ENCODE peak calls at places on chromosomes 7 and 10, in six cellular contexts. W is activated CD8-positive, alpha-beta memory T cell treated with anti-CD3 and anti-CD28 coated beads for 24 hours; O is cerebellum; U is fibroblast of the aortic adventitia; A is RKO; G is foreskin fibroblast. B is an unnamed sample.
A peak's percentile ranks its signal among the peaks of the same experiment; 100 is the strongest.

GRCh38 chr10:103764296-103765088 is 90.9 kb downstream of the SH3PXD2A start:
- DNase-seq in U (no peak), A (no peak), O (no peak), W (no peak), G (no peak), B (no peak)

GRCh38 chr7:135831451-135832220 is 83.0 kb upstream of the FAM180A start:
- DNase-seq in A (no peak), O (no peak), U (no peak), W (no peak), G (no peak), B (no peak)

GRCh38 chr10:80153460-80153859 is 20.9 kb downstream of the PLAC9 start:
- DNase-seq in O (no peak), G (no peak), A (no peak), U (no peak), W (no peak), B (no peak)

GRCh38 chr7:98562336-98563182 is 54.5 kb upstream of the NPTX2 start:
- DNase-seq in A (no peak), O (no peak), W (no peak), G (peak; percentile 67), U (no peak), B (no peak)

GRCh38 chr10:74750848-74751274 is 75.5 kb upstream of the KAT6B start:
- DNase-seq in A (no peak), U (no peak), O (no peak), W (peak; percentile 66), G (no peak), B (no peak)

GRCh38 chr7:84009051-84009450 is 185.5 kb downstream of the SEMA3A start:
- DNase-seq in G (peak; percentile 14), U (peak; percentile 26), W (no peak), A (peak; percentile 71), O (no peak), B (no peak)

GRCh38 chr10:118721005-118721876 is 33.5 kb downstream of the CACUL1 start:
- DNase-seq in U (peak; percentile 79), O (peak; percentile 34), W (peak; percentile 72), A (peak; percentile 60), G (peak; percentile 33), B (peak; percentile 52)

GRCh38 chr7:128941323-128941890 is 3.7 kb downstream of the IRF5 start:
- DNase-seq in U (no peak), W (peak; percentile 52), A (no peak), O (no peak), G (no peak), B (no peak)

GRCh38 chr7:36509962-36510361 is 120.3 kb downstream of the ANLN start:
- DNase-seq in A (no peak), G (no peak), U (no peak), W (no peak), O (no peak), B (no peak)

GRCh38 chr7:112205348-112206237 is 606 bp downstream of the DOCK4 start:
- DNase-seq in A (peak; percentile 72), W (peak; percentile 76), U (peak; percentile 76), G (peak; percentile 75), O (peak; percentile 59), B (peak; percentile 60)

GRCh38 chr10:90885176-90885575 is 13.4 kb downstream of the RPP30 start:
- DNase-seq in U (peak; percentile 78), O (no peak), G (peak; percentile 62), W (no peak), A (no peak), B (no peak)

GRCh38 chr10:76033457-76034196 is 602.2 kb downstream of the LRMDA start:
- DNase-seq in G (peak; percentile 31), A (no peak), U (peak; percentile 43), W (no peak), O (no peak), B (no peak)

GRCh38 chr7:100607111-100607510 is 4.9 kb downstream of the PCOLCE start:
- DNase-seq in G (no peak), U (peak; percentile 29), O (no peak), A (peak; percentile 91), W (no peak), B (no peak)

GRCh38 chr7:29141981-29142380 is 4.4 kb downstream of the CPVL start:
- DNase-seq in W (no peak), G (no peak), U (no peak), A (no peak), O (no peak), B (no peak)

GRCh38 chr7:2934984-2935740 is 91.1 kb upstream of the GNA12 start:
- DNase-seq in G (no peak), O (no peak), A (no peak), W (no peak), U (no peak), B (no peak)

GRCh38 chr7:86643478-86644281 is at the start of gene GRM3:
- DNase-seq in O (peak; percentile 48), U (no peak), G (no peak), A (no peak), W (no peak), B (peak; percentile 89)

GRCh38 chr7:131895541-131896173 is 339.2 kb upstream of the PODXL start:
- DNase-seq in U (peak; percentile 98), W (no peak), O (no peak), G (peak; percentile 42), A (peak; percentile 66), B (no peak)

GRCh38 chr7:86667732-86668131 is 24.0 kb downstream of the GRM3 start:
- DNase-seq in U (no peak), W (no peak), O (no peak), G (no peak), A (peak; percentile 25), B (no peak)

GRCh38 chr10:98556061-98556460 is 109.3 kb upstream of the HPS1 start:
- DNase-seq in G (no peak), U (no peak), O (no peak), A (no peak), W (no peak), B (no peak)

GRCh38 chr7:75967573-75967997 is 26.8 kb downstream of the TMEM120A start:
- DNase-seq in U (no peak), O (no peak), G (no peak), W (no peak), A (no peak), B (no peak)

GRCh38 chr10:103645141-103646054 is 151.9 kb downstream of the NEURL1 start:
- DNase-seq in A (no peak), G (peak; percentile 99), O (no peak), U (peak; percentile 93), W (no peak), B (no peak)

GRCh38 chr10:114648368-114648767 is 9.7 kb downstream of the ABLIM1 start:
- DNase-seq in W (no peak), U (peak; percentile 87), O (no peak), G (peak; percentile 71), A (no peak), B (no peak)

GRCh38 chr10:3872700-3873099 is 87.7 kb upstream of the KLF6 start:
- DNase-seq in A (no peak), U (no peak), G (no peak), W (no peak), O (no peak), B (no peak)

GRCh38 chr7:117296066-117296465 is 26.8 kb downstream of the WNT2 start:
- DNase-seq in O (no peak), G (no peak), A (no peak), U (no peak), W (no peak), B (no peak)

GRCh38 chr7:140316165-140316661 is 82.1 kb downstream of the SLC37A3 start:
- DNase-seq in G (peak; percentile 65), O (peak; percentile 16), W (no peak), A (peak; percentile 43), U (peak; percentile 85), B (peak; percentile 41)

GRCh38 chr10:132141526-132142395 is 45.0 kb upstream of the DPYSL4 start:
- DNase-seq in U (no peak), O (no peak), A (no peak), G (no peak), W (no peak), B (no peak)

GRCh38 chr10:119281581-119282071 is 74.3 kb downstream of the GRK5 start:
- DNase-seq in U (peak; percentile 48), A (no peak), G (peak; percentile 24), O (peak; percentile 79), W (no peak), B (no peak)

GRCh38 chr7:17682586-17682985 is 257.7 kb downstream of the SNX13 start:
- DNase-seq in U (no peak), G (no peak), W (no peak), O (no peak), A (peak; percentile 11), B (no peak)

GRCh38 chr10:126777726-126778125 is 107.2 kb upstream of the C10orf90 start:
- DNase-seq in W (no peak), O (no peak), G (no peak), U (no peak), A (no peak), B (no peak)

GRCh38 chr7:155845226-155845625 is 33.0 kb upstream of the SHH start:
- DNase-seq in A (no peak), O (no peak), W (no peak), U (no peak), G (no peak), B (no peak)

GRCh38 chr7:36606442-36607205 is 117.7 kb downstream of the AOAH start:
- DNase-seq in G (no peak), A (no peak), O (peak; percentile 77), U (no peak), W (no peak), B (no peak)

GRCh38 chr7:23468721-23469149 is 1.6 kb downstream of the IGF2BP3 start:
- DNase-seq in U (peak; percentile 18), A (peak; percentile 16), W (peak; percentile 70), G (no peak), O (no peak), B (no peak)

GRCh38 chr10:43931308-43931930 is 282.7 kb upstream of the ZNF32 start:
- DNase-seq in O (no peak), U (peak; percentile 68), W (no peak), G (peak; percentile 74), A (peak; percentile 55), B (no peak)

GRCh38 chr7:150417239-150417638 is 33.2 kb upstream of the GIMAP8 start:
- DNase-seq in U (no peak), O (no peak), G (no peak), W (peak; percentile 43), A (no peak), B (no peak)